ENCODE peak calls at places on chromosomes 4 and X, in six cellular contexts. T, V, H, Q, J and K are unnamed samples.
A peak's percentile ranks its signal among the peaks of the same experiment; 100 is the strongest.

GRCh38 chrX:42290608-42291007 is 367.3 kb upstream of the CASK start:
- DNase-seq in H (peak; percentile 11), T (no peak), Q (peak; percentile 4), V (no peak), J (peak; percentile 48), K (no peak)

GRCh38 chrX:37627602-37628001 is 56.1 kb downstream of the LANCL3 start:
- DNase-seq in J (no peak), H (no peak), V (no peak), T (no peak), Q (no peak), K (no peak)

GRCh38 chrX:103197721-103198306 is 17.1 kb upstream of the BEX4 start:
- DNase-seq in J (no peak), T (no peak), Q (peak; percentile 52), V (no peak), H (no peak), K (no peak)

GRCh38 chr4:53441564-53441963 is 64.1 kb downstream of the FIP1L1 start:
- DNase-seq in J (no peak), V (no peak), Q (no peak), T (no peak), H (no peak), K (no peak)

GRCh38 chrX:136204571-136204970 is 46.6 kb downstream of the MAP7D3 start:
- DNase-seq in V (peak; percentile 38), Q (no peak), H (no peak), J (peak; percentile 81), T (peak; percentile 35), K (no peak)

GRCh38 chr4:20254517-20255250 is 3.0 kb downstream of the SLIT2 start:
- DNase-seq in H (no peak), Q (peak; percentile 74), T (peak; percentile 21), V (peak; percentile 44), J (peak; percentile 93), K (no peak)

GRCh38 chrX:124726881-124727280 is 380.5 kb downstream of the SH2D1A start:
- DNase-seq in H (no peak), J (no peak), Q (no peak), V (no peak), T (no peak), K (no peak)

GRCh38 chrX:136752796-136753195 is 27.9 kb downstream of the ARHGEF6 start:
- DNase-seq in H (no peak), J (peak; percentile 30), Q (no peak), V (no peak), T (no peak), K (no peak)

GRCh38 chr4:95087657-95088455 is 330.1 kb downstream of the BMPR1B start:
- DNase-seq in H (no peak), Q (peak; percentile 36), J (peak; percentile 63), T (no peak), V (no peak), K (no peak)

GRCh38 chr4:7698586-7698985 is 241.1 kb downstream of the AFAP1 start:
- DNase-seq in V (peak; percentile 44), H (no peak), Q (no peak), T (no peak), J (peak; percentile 93), K (no peak)

GRCh38 chrX:124764354-124764753 is 418.0 kb downstream of the SH2D1A start:
- DNase-seq in H (no peak), J (no peak), V (no peak), Q (no peak), T (no peak), K (no peak)

GRCh38 chr4:137427411-137427810 is 104.9 kb downstream of the PCDH18 start:
- DNase-seq in J (no peak), H (no peak), Q (no peak), T (no peak), V (no peak), K (no peak)

GRCh38 chrX:99549381-99549780 is 860.7 kb downstream of the PCDH19 start:
- DNase-seq in H (no peak), V (no peak), Q (no peak), T (no peak), J (peak; percentile 2), K (no peak)

GRCh38 chr4:74524985-74525384 is 80.0 kb downstream of the AREG start:
- DNase-seq in J (no peak), H (no peak), Q (no peak), V (no peak), T (no peak), K (no peak)

GRCh38 chrX:105869676-105870075 is 47.3 kb downstream of the NRK start:
- DNase-seq in J (no peak), T (no peak), H (no peak), Q (no peak), V (no peak), K (no peak)

GRCh38 chr4:164937576-164938270 is 39.7 kb downstream of the TRIM61 start:
- DNase-seq in V (peak; percentile 65), H (peak; percentile 23), Q (peak; percentile 58), J (no peak), T (no peak), K (peak; percentile 80)

GRCh38 chrX:119523664-119524184 is 41.5 kb downstream of the STEEP1 start:
- DNase-seq in J (no peak), Q (no peak), H (no peak), V (no peak), T (no peak), K (no peak)

GRCh38 chr4:94032754-94033153 is 174.9 kb upstream of the SMARCAD1 start:
- DNase-seq in T (no peak), H (no peak), V (peak; percentile 36), J (no peak), Q (peak; percentile 8), K (no peak)

GRCh38 chrX:10010686-10011085 is 43.5 kb downstream of the CLDN34 start:
- DNase-seq in H (no peak), V (no peak), J (no peak), Q (peak; percentile 86), T (no peak), K (no peak)

GRCh38 chr4:1201851-1202525 is 29.6 kb upstream of the SPON2 start:
- DNase-seq in J (peak; percentile 91), T (peak; percentile 44), V (no peak), Q (no peak), H (peak; percentile 54), K (no peak)

GRCh38 chrX:47579537-47579936 is 2.7 kb upstream of the TIMP1 start:
- DNase-seq in H (no peak), J (no peak), T (no peak), V (no peak), Q (no peak), K (no peak)

GRCh38 chr4:124537971-124538370 is 174.6 kb downstream of the ANKRD50 start:
- DNase-seq in T (no peak), Q (no peak), H (no peak), V (no peak), J (no peak), K (no peak)

GRCh38 chrX:150696836-150697235 is 3.6 kb downstream of the MTMR1 start:
- DNase-seq in T (no peak), J (no peak), Q (no peak), V (no peak), H (peak; percentile 68), K (no peak)

GRCh38 chrX:55593296-55593695 is 29.9 kb upstream of the FOXR2 start:
- DNase-seq in Q (no peak), T (no peak), J (no peak), H (no peak), V (no peak), K (no peak)
- H3K9me3 ChIP-seq in Q (peaks cover under 1% of the 10 kb centered on the region), T (no peaks in the 10 kb centered on the region), J (no peaks in the 10 kb centered on the region), H (no peaks in the 10 kb centered on the region), V (peaks cover 40% of the 10 kb centered on the region), K (no peaks in the 10 kb centered on the region)

DNA sequence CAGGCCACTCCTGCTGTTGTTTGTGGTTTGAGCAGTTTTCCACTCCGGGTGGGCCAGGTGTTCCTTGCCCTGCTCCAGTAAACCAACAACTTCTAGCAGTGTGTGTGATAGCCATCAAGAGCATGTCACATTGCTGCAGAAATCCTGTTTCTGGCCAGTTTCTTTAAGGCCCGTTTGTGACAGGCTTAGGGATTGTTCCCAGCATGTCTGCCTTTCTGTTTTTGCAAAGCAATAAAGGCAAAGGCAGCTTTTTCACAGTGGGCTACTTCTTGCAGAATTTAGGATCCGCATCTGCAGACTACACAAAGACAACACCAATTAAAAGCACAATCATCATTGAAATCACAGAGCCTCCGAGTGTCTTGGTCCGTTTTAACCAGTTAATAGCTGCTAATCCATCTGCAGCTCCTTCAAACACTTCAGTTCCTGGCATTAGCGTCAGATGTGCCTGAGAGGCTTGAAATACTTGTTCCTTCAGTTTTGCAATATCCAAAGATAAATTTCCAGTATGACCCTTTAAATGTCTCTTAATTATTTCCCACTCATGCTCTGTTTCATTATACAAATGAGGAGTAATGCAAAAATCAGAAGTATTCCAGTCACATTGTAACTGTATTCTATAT is 65.1 kb downstream of the ADAM29 start:
- DNase-seq in T (no peak), Q (no peak), V (no peak), H (peak; percentile 22), J (no peak), K (no peak)
- H3K9me3 ChIP-seq in T (no peaks in the 10 kb centered on the region), Q (peaks cover 9% of the 10 kb centered on the region), V (no peaks in the 10 kb centered on the region), H (peaks cover 28% of the 10 kb centered on the region), J (peaks cover 2% of the 10 kb centered on the region), K (no peaks in the 10 kb centered on the region)

GRCh38 chrX:81925812-81926211 is 723.9 kb downstream of the SH3BGRL start:
- DNase-seq in Q (no peak), H (no peak), J (no peak), V (no peak), T (no peak), K (no peak)
- H3K9me3 ChIP-seq in Q (no peaks in the 10 kb centered on the region), H (no peaks in the 10 kb centered on the region), J (no peaks in the 10 kb centered on the region), V (peaks cover 46% of the 10 kb centered on the region), T (no peaks in the 10 kb centered on the region), K (peaks cover 34% of the 10 kb centered on the region)

DNA sequence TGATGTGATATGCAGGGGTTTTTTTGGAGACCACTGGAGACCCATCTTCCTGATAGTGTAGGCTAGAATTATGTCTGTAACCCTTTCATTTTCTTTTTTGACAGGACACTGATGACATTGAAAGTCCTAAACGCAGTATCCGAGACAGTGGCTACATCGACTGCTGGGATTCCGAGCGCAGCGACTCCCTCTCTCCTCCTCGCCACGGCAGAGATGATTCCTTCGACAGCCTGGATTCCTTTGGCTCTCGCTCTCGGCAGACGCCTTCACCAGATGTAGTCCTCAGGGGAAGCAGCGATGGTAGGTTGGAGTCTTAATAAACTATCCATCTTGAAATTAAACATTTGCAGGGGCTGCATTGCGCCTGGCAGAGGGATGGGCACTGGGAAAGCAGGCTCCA is 75.4 kb downstream of the LIMCH1 start:
- DNase-seq in T (peak; percentile 30), Q (no peak), H (no peak), J (no peak), V (peak; percentile 53), K (no peak)
- H3K9me3 ChIP-seq in T (no peaks in the 10 kb centered on the region), Q (no peaks in the 10 kb centered on the region), H (no peaks in the 10 kb centered on the region), J (no peaks in the 10 kb centered on the region), V (no peaks in the 10 kb centered on the region), K (no peaks in the 10 kb centered on the region)